ENCODE peak calls at places on chromosome 17, in eight cellular contexts. Z is stimulated activated CD8-positive, alpha-beta memory T cell treated with anti-CD3 and anti-CD28 coated beads, Interleukin-4, amount 100 ng/mL, for 1 hour; P is Calu3; M is GM20000; F is anterior cingulate cortex; N is activated CD8-positive, alpha-beta T cell treated with anti-CD3 and anti-CD28 coated beads, Interleukin-2, amount 10 ng/mL, durations not matched to agents 7 days and 5 days; W is skeletal muscle cell; E is naive thymus-derived CD4-positive, alpha-beta T cell. C is an unnamed sample.

GRCh38 chr17:43363926-43364285 is 34.9 kb upstream of the ARL4D start:
- DNase-seq in Z (no peak), P (no peak), M (no peak), F (no peak), N (no peak), W (no peak), E (no peak), C (no peak)

GRCh38 chr17:56230660-56231059 is 77.4 kb downstream of the ANKFN1 start:
- DNase-seq in Z (no peak), P (no peak), M (no peak), F (no peak), N (no peak), W (peak), E (no peak), C (no peak)

GRCh38 chr17:27630607-27631408 is at the start of gene LGALS9:
- DNase-seq in Z (no peak), P (peak), M (peak), F (no peak), N (peak), W (no peak), E (peak), C (peak)

GRCh38 chr17:58491510-58492045 is 3.4 kb upstream of the HSF5 start:
- DNase-seq in Z (no peak), P (no peak), M (no peak), F (no peak), N (no peak), W (no peak), E (no peak), C (no peak)

GRCh38 chr17:39738568-39738901 is 797 bp downstream of the GRB7 start:
- DNase-seq in Z (no peak), P (peak), M (peak), F (no peak), N (peak), W (no peak), E (peak), C (peak)

GRCh38 chr17:77316651-77317050 is 175.9 kb downstream of the SEC14L1 start:
- DNase-seq in Z (no peak), P (no peak), M (no peak), F (no peak), N (no peak), W (no peak), E (no peak), C (no peak)

GRCh38 chr17:45265823-45266222 is 3.9 kb upstream of the SPATA32 start:
- DNase-seq in Z (no peak), P (no peak), M (no peak), F (no peak), N (no peak), W (peak), E (no peak), C (no peak)

GRCh38 chr17:6019959-6020358 is 50.2 kb upstream of the WSCD1 start:
- DNase-seq in Z (no peak), P (no peak), M (no peak), F (no peak), N (no peak), W (peak), E (no peak), C (no peak)

GRCh38 chr17:40290629-40291296 is 3.1 kb downstream of the CDC6 start:
- DNase-seq in Z (no peak), P (peak), M (peak), F (no peak), N (peak), W (peak), E (peak), C (peak)

GRCh38 chr17:63405741-63406261 is 40.3 kb downstream of the CYB561 start:
- DNase-seq in Z (no peak), P (peak), M (peak), F (no peak), N (no peak), W (peak), E (peak), C (peak)

GRCh38 chr17:8869416-8869815 is 1.9 kb upstream of the PIK3R6 start:
- DNase-seq in Z (no peak), P (no peak), M (no peak), F (no peak), N (no peak), W (no peak), E (no peak), C (no peak)

GRCh38 chr17:64400644-64401043 is 10.0 kb upstream of the PECAM1 start:
- DNase-seq in Z (no peak), P (no peak), M (no peak), F (no peak), N (no peak), W (no peak), E (no peak), C (no peak)

GRCh38 chr17:73560661-73561060 is 83.6 kb downstream of the SDK2 start:
- DNase-seq in Z (no peak), P (no peak), M (no peak), F (no peak), N (no peak), W (no peak), E (no peak), C (no peak)

GRCh38 chr17:65287040-65287439 is 149.9 kb downstream of the RGS9 start:
- DNase-seq in Z (no peak), P (no peak), M (no peak), F (no peak), N (no peak), W (peak), E (no peak), C (no peak)

GRCh38 chr17:16434662-16435061 is 19.3 kb downstream of the TRPV2 start:
- DNase-seq in Z (no peak), P (no peak), M (no peak), F (no peak), N (no peak), W (no peak), E (no peak), C (no peak)

GRCh38 chr17:57357392-57357784 is 101.1 kb downstream of the MSI2 start:
- DNase-seq in Z (no peak), P (peak), M (no peak), F (peak), N (no peak), W (no peak), E (no peak), C (no peak)

GRCh38 chr17:81347437-81347836 is 47.8 kb upstream of the BAHCC1 start:
- DNase-seq in Z (no peak), P (no peak), M (no peak), F (no peak), N (no peak), W (no peak), E (no peak), C (no peak)

GRCh38 chr17:15910791-15911190 is 34.1 kb upstream of the ADORA2B start:
- DNase-seq in Z (no peak), P (no peak), M (no peak), F (no peak), N (no peak), W (no peak), E (no peak), C (no peak)

GRCh38 chr17:74840500-74840899 is 19.2 kb downstream of the GRIN2C start:
- DNase-seq in Z (no peak), P (no peak), M (no peak), F (no peak), N (no peak), W (no peak), E (no peak), C (no peak)

GRCh38 chr17:75850928-75851692 is 4.0 kb downstream of the WBP2 start:
- DNase-seq in Z (no peak), P (no peak), M (no peak), F (peak), N (no peak), W (no peak), E (no peak), C (no peak)